ENCODE peak calls at places on chromosomes 16 and 17, in seven cellular contexts. X is mesothelial cell of epicardium, U is GM20000, F is A549, V is fibroblast of villous mesenchyme, S is choroid plexus epithelial cell, D is retinal pigment epithelial cell. G is an unnamed sample.

GRCh38 chr16:58582971-58583765 is 46.5 kb downstream of the CNOT1 start:
- DNase-seq in U (no peak), V (no peak), S (peak; percentile 77), X (no peak), D (no peak), F (no peak), G (no peak)

GRCh38 chr16:68146583-68146982 is 61.4 kb downstream of the NFATC3 start:
- DNase-seq in U (no peak), S (peak; percentile 80), D (peak; percentile 35), F (peak; percentile 39), X (no peak), V (peak; percentile 85), G (no peak)

GRCh38 chr16:3171855-3172593 is 16.0 kb upstream of the OR1F1 start:
- DNase-seq in F (peak; percentile 94), V (no peak), U (no peak), X (no peak), D (no peak), S (peak; percentile 48), G (peak; percentile 87)

GRCh38 chr16:49528035-49528434 is 154.4 kb downstream of the C16orf78 start:
- DNase-seq in V (no peak), D (no peak), S (peak; percentile 56), X (peak; percentile 60), U (no peak), F (no peak), G (no peak)

GRCh38 chr17:72665841-72666518 is 426.5 kb downstream of the SLC39A11 start:
- DNase-seq in F (no peak), S (peak; percentile 47), D (no peak), U (no peak), X (no peak), V (peak; percentile 39), G (no peak)

GRCh38 chr16:54939537-54940278 is 9.0 kb downstream of the IRX5 start:
- DNase-seq in S (no peak), F (no peak), D (no peak), U (no peak), V (no peak), X (no peak), G (no peak)

GRCh38 chr17:676060-676745 is 38.4 kb downstream of the VPS53 start:
- DNase-seq in D (no peak), F (no peak), S (no peak), U (no peak), X (no peak), V (no peak), G (no peak)

GRCh38 chr17:27329146-27329805 is 35.4 kb downstream of the WSB1 start:
- DNase-seq in D (no peak), X (peak; percentile 29), V (no peak), U (no peak), F (no peak), S (no peak), G (no peak)

GRCh38 chr16:2078096-2078495 is 30.3 kb downstream of the TSC2 start:
- DNase-seq in S (no peak), V (no peak), X (no peak), F (no peak), U (no peak), D (no peak), G (no peak)

GRCh38 chr17:82400830-82401229 is 17.3 kb upstream of the HEXD start:
- DNase-seq in X (no peak), D (no peak), V (no peak), S (no peak), U (peak; percentile 92), F (no peak), G (no peak)

GRCh38 chr17:81931189-81931556 is 3.6 kb upstream of the MAFG start:
- DNase-seq in U (no peak), F (no peak), V (no peak), S (no peak), D (no peak), X (no peak), G (no peak)

GRCh38 chr17:15377608-15378007 is 36.2 kb upstream of the TEKT3 start:
- DNase-seq in D (peak; percentile 68), X (no peak), S (peak; percentile 58), U (no peak), V (peak; percentile 73), F (no peak), G (peak; percentile 73)

GRCh38 chr16:85535352-85536072 is 77.6 kb upstream of the GSE1 start:
- DNase-seq in S (no peak), U (no peak), D (no peak), F (no peak), V (no peak), X (no peak), G (no peak)

GRCh38 chr17:76477576-76477975 is 10.2 kb downstream of the AANAT start:
- DNase-seq in F (no peak), D (no peak), V (no peak), S (no peak), X (no peak), U (no peak), G (no peak)

GRCh38 chr16:67529639-67530012 is 997 bp downstream of the RIPOR1 start:
- DNase-seq in U (no peak), S (no peak), F (no peak), X (no peak), V (no peak), D (no peak), G (no peak)

GRCh38 chr16:70697601-70698170 is 11.8 kb upstream of the MTSS2 start:
- DNase-seq in X (no peak), D (no peak), V (no peak), U (no peak), S (peak; percentile 32), F (no peak), G (no peak)

GRCh38 chr16:85157813-85158701 is 45.8 kb upstream of the CIBAR2 start:
- DNase-seq in U (peak; percentile 61), F (no peak), X (no peak), S (no peak), V (no peak), D (no peak), G (no peak)

GRCh38 chr17:28282596-28282995 is 36.4 kb upstream of the TMEM97 start:
- DNase-seq in F (peak; percentile 64), U (no peak), S (peak; percentile 92), V (peak; percentile 88), X (no peak), D (peak; percentile 24), G (peak; percentile 82)

DNA sequence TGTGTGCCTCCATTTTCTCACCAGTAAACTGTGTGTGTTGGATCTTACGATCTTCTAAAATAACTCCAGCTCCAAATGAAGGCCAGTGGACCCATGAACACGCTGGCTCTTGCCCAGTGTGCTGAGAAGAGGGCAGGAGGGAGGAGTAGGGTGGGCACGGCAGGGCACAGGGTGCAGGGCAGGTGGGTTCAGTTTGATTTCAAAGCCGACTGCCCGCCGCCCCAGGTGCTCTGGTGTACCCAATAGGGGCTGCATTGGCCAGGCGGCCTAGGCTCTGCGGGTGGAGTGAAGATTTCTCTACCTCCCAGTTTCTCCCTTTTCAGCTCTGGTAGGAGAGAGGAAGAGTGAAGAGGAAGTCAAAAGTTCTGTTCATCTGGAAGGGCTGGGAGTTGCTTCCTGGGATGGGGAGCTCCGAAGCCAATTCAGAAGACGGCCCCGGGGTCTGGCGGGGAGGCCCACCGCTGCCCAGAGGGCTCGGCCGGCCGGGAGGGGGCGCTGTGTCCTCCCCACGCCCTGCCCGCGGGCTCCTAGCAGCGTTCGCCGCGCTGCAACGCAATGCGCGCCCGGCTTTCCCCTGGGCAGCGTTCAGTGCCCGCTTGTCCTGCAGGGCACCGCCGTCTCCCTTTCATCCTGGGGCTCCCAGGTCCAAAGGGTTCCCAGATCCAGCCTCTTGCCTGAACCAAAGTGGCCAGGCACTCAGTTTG is 1.1 kb upstream of the CRHR1 start:
- DNase-seq in F (peak; percentile 58), S (no peak), D (no peak), X (peak; percentile 70), V (no peak), U (peak; percentile 50), G (no peak)
- TF ChIP-seq CTCF in F (peak; percentile 79), S (no peak), D (peak; percentile 55), X (peak; percentile 72), V (peak; percentile 27), U (no peak), G (peak; percentile 69)

GRCh38 chr17:67044940-67045339 is 586 bp downstream of the CACNG1 start:
- DNase-seq in U (no peak), S (no peak), X (no peak), D (no peak), F (no peak), V (no peak), G (no peak)
- TF ChIP-seq CTCF in U (no peak), S (no peak), X (no peak), D (no peak), F (no peak), V (no peak), G (no peak)

GRCh38 chr17:11997147-11997971 is at the start of gene ZNF18:
- DNase-seq in S (peak; percentile 95), D (peak; percentile 68), U (peak; percentile 97), V (peak; percentile 94), X (peak; percentile 97), F (peak; percentile 96), G (peak; percentile 90)

GRCh38 chr17:11991461-11991860 is 5.8 kb downstream of the ZNF18 start:
- DNase-seq in F (no peak), S (no peak), U (no peak), X (no peak), V (no peak), D (no peak), G (no peak)

GRCh38 chr17:11999715-12000114 is 2.4 kb upstream of the ZNF18 start:
- DNase-seq in F (no peak), U (no peak), S (no peak), V (peak; percentile 63), D (no peak), X (no peak), G (no peak)

GRCh38 chr17:11997972-11998233 is 628 bp upstream of the ZNF18 start:
- DNase-seq in S (no peak), D (no peak), U (no peak), V (no peak), F (no peak), X (no peak), G (no peak)

DNA sequence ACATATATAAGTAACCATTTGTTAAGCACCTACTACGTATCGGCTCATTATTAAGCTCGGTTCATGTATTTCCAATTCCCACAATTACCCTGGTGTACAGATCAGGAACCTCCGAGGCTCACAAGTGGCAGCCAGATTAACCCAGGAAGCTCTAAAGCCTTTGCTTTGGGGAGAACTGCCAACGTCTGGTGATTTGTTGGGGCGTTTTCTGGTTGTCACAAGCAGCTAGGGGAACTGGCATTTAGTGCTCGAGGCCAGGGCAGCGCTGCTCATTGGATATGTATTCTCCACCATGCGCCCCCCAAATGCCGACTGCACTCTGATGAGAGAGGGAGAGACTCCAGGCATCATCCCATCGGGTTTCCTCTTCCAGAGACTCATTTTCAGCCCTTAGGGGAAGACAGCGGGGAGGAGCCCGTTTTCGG is 541 bp downstream of the ZNF18 start:
- DNase-seq in F (peak; percentile 58), U (peak; percentile 53), S (peak; percentile 35), V (peak; percentile 43), X (no peak), D (peak; percentile 46), G (peak; percentile 48)
- TF ChIP-seq CTCF in F (no peak), U (no peak), S (peak; percentile 9), V (peak; percentile 16), X (no peak), D (no peak), G (no peak)

GRCh38 chr17:30200086-30200485 is 35.4 kb downstream of the SLC6A4 start:
- DNase-seq in S (no peak), X (no peak), V (no peak), U (no peak), D (no peak), F (no peak), G (no peak)
- TF ChIP-seq CTCF in S (no peak), X (no peak), V (no peak), U (no peak), D (no peak), F (no peak), G (no peak)